ENCODE peak calls at places on chromosomes 12 and 14, in eight cellular contexts. S is activated CD4-positive, alpha-beta T cell treated with anti-CD3 and anti-CD28 coated beads, Interleukin-2, amount 50 U/mL, for 4 hours; B is psoas muscle; K is nucleus accumbens; F is NAMALWA; N is type B pancreatic cell; W is AG10803; G is T-helper 1 cell. V is an unnamed sample.

GRCh38 chr14:74038015-74038859 is 19.1 kb downstream of the BBOF1 start:
- DNase-seq in S (no peak), B (no peak), K (no peak), F (peak), N (no peak), W (peak), G (no peak), V (peak)

GRCh38 chr14:103728721-103729120 is 13.1 kb downstream of the ZFYVE21 start:
- DNase-seq in S (no peak), B (peak), K (no peak), F (no peak), N (no peak), W (no peak), G (no peak), V (no peak)

GRCh38 chr12:131714759-131715158 is 3.9 kb downstream of the SFSWAP start:
- DNase-seq in S (no peak), B (no peak), K (no peak), F (no peak), N (peak), W (no peak), G (no peak), V (no peak)

GRCh38 chr12:92926549-92926948 is 2.5 kb downstream of the EEA1 start:
- DNase-seq in S (no peak), B (no peak), K (no peak), F (no peak), N (no peak), W (no peak), G (no peak), V (no peak)

GRCh38 chr14:100432652-100433427 is 109.7 kb downstream of the SLC25A47 start:
- DNase-seq in S (no peak), B (no peak), K (no peak), F (no peak), N (no peak), W (no peak), G (no peak), V (no peak)

GRCh38 chr12:124747426-124748161 is 116.1 kb downstream of the SCARB1 start:
- DNase-seq in S (no peak), B (no peak), K (no peak), F (no peak), N (no peak), W (peak), G (no peak), V (peak)

GRCh38 chr14:64444984-64445845 is 20.1 kb upstream of the AKAP5 start:
- DNase-seq in S (no peak), B (no peak), K (no peak), F (no peak), N (no peak), W (peak), G (no peak), V (no peak)

GRCh38 chr14:101819251-101819990 is 57.9 kb downstream of the PPP2R5C start:
- DNase-seq in S (peak), B (no peak), K (no peak), F (no peak), N (no peak), W (no peak), G (peak), V (no peak)

GRCh38 chr12:64782181-64782580 is 23.0 kb upstream of the GNS start:
- DNase-seq in S (no peak), B (no peak), K (no peak), F (no peak), N (no peak), W (no peak), G (no peak), V (no peak)

GRCh38 chr12:62259311-62259992 is 752 bp upstream of the USP15 start:
- DNase-seq in S (no peak), B (no peak), K (no peak), F (no peak), N (no peak), W (no peak), G (no peak), V (peak)

GRCh38 chr14:35858521-35859209 is 32.5 kb downstream of the BRMS1L start:
- DNase-seq in S (no peak), B (no peak), K (no peak), F (no peak), N (no peak), W (peak), G (no peak), V (no peak)

GRCh38 chr14:21066882-21067502 is 3.1 kb upstream of the ARHGEF40 start:
- DNase-seq in S (no peak), B (no peak), K (no peak), F (peak), N (no peak), W (no peak), G (no peak), V (peak)

GRCh38 chr12:102689701-102690100 is 209.3 kb upstream of the IGF1 start:
- DNase-seq in S (no peak), B (no peak), K (no peak), F (no peak), N (no peak), W (no peak), G (no peak), V (no peak)

GRCh38 chr12:68793436-68793835 is 14.5 kb upstream of the MDM2 start:
- DNase-seq in S (no peak), B (no peak), K (no peak), F (no peak), N (no peak), W (no peak), G (no peak), V (no peak)

GRCh38 chr14:51609987-51610283 is 41.8 kb upstream of the FRMD6 start:
- DNase-seq in S (no peak), B (no peak), K (no peak), F (no peak), N (no peak), W (peak), G (no peak), V (no peak)

GRCh38 chr12:14941369-14941768 is 3.0 kb upstream of the ERP27 start:
- DNase-seq in S (no peak), B (no peak), K (no peak), F (no peak), N (no peak), W (no peak), G (no peak), V (no peak)

GRCh38 chr12:1907652-1908611 is 10.5 kb downstream of the CACNA2D4 start:
- DNase-seq in S (peak), B (no peak), K (no peak), F (peak), N (peak), W (no peak), G (no peak), V (peak)

GRCh38 chr12:85695316-85695715 is 140.9 kb downstream of the RASSF9 start:
- DNase-seq in S (no peak), B (no peak), K (no peak), F (no peak), N (no peak), W (no peak), G (no peak), V (no peak)

GRCh38 chr14:92677955-92678354 is 70.5 kb downstream of the LGMN start:
- DNase-seq in S (no peak), B (no peak), K (no peak), F (no peak), N (no peak), W (no peak), G (no peak), V (no peak)

GRCh38 chr12:132807295-132808222 is 21.1 kb downstream of the GOLGA3 start:
- DNase-seq in S (no peak), B (no peak), K (no peak), F (no peak), N (no peak), W (no peak), G (no peak), V (peak)

GRCh38 chr14:86035882-86036281 is 505.9 kb downstream of the FLRT2 start:
- DNase-seq in S (no peak), B (no peak), K (no peak), F (peak), N (no peak), W (peak), G (no peak), V (peak)

GRCh38 chr12:52884526-52885293 is 20.2 kb downstream of the KRT8 start:
- DNase-seq in S (peak), B (peak), K (peak), F (peak), N (peak), W (peak), G (peak), V (peak)

GRCh38 chr12:24396266-24396665 is 446.8 kb upstream of the SOX5 start:
- DNase-seq in S (no peak), B (no peak), K (peak), F (no peak), N (no peak), W (no peak), G (no peak), V (no peak)

GRCh38 chr14:79749051-79749450 is 462.3 kb downstream of the DIO2 start:
- DNase-seq in S (no peak), B (no peak), K (no peak), F (no peak), N (no peak), W (no peak), G (no peak), V (no peak)